ENCODE peak calls at places on chromosome 7, in five cellular contexts. Y is CD8-positive, alpha-beta memory T cell; X is A549; V is ovary; M is mucosa of descending colon. H is an unnamed sample.

GRCh38 chr7:8260871-8261707 is 878 bp downstream of the ICA1 start:
- DNase-seq in Y (no peak), X (peak; percentile 27), V (no peak), M (peak; percentile 75), H (peak; percentile 53)

GRCh38 chr7:10974717-10975032 is 1.0 kb downstream of the PHF14 start:
- DNase-seq in Y (no peak), X (peak; percentile 6), V (no peak), M (no peak), H (no peak)

GRCh38 chr7:116805100-116805544 is 57.3 kb upstream of the CAPZA2 start:
- DNase-seq in Y (no peak), X (no peak), V (no peak), M (no peak), H (no peak)

GRCh38 chr7:84041649-84042048 is 152.9 kb downstream of the SEMA3A start:
- DNase-seq in Y (no peak), X (no peak), V (no peak), M (no peak), H (no peak)

GRCh38 chr7:142445019-142445686 is 187.3 kb upstream of the PRSS58 start:
- DNase-seq in Y (no peak), X (no peak), V (no peak), M (no peak), H (no peak)

GRCh38 chr7:74023037-74023436 is 4.9 kb upstream of the ELN start:
- DNase-seq in Y (no peak), X (peak; percentile 76), V (peak; percentile 75), M (no peak), H (peak; percentile 42)

GRCh38 chr7:106284516-106285050 is at the start of gene NAMPT:
- DNase-seq in Y (no peak), X (no peak), V (peak; percentile 55), M (peak; percentile 82), H (peak; percentile 73)

GRCh38 chr7:118863961-118864360 is 639.5 kb downstream of the ANKRD7 start:
- DNase-seq in Y (no peak), X (no peak), V (no peak), M (no peak), H (no peak)

GRCh38 chr7:98879989-98880337 is 1.6 kb downstream of the TRRAP start:
- DNase-seq in Y (no peak), X (no peak), V (no peak), M (no peak), H (no peak)

GRCh38 chr7:23184291-23184690 is 2.4 kb downstream of the NUP42 start:
- DNase-seq in Y (no peak), X (no peak), V (no peak), M (no peak), H (no peak)
- H3K4me3 ChIP-seq in Y (no peak overlapping the region), X (no peak overlapping the region), V (no peak overlapping the region), M (no peak overlapping the region), H (no peak overlapping the region)

GRCh38 chr7:6256709-6257535 is 15.5 kb downstream of the CYTH3 start:
- DNase-seq in Y (no peak), X (no peak), V (no peak), M (no peak), H (peak; percentile 31)
- H3K4me3 ChIP-seq in Y (no peak overlapping the region), X (no peak overlapping the region), V (no peak overlapping the region), M (no peak overlapping the region), H (no peak overlapping the region)

DNA sequence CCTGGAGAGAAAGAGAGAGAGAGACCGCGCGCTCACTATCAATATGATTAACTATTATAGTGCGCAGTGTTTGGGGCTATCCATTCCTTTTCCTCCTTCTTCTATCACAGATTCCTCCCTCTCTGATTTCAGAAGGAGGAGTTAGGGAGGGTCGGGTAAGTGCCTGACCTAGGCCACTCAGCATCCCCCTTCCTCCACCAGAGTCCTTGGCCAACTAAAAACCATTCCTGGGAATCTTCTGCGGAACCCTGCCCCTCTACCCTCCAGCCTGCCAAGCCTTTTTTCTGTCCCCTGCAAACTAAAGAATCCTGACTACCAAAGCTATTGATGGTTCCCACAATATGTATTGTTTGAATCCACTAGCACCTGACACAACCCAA is 256.2 kb upstream of the NFE2L3 start:
- DNase-seq in Y (no peak), X (no peak), V (no peak), M (no peak), H (no peak)
- H3K4me3 ChIP-seq in Y (no peak overlapping the region), X (peak overlapping the region; percentile 22), V (peak overlapping the region; percentile 3), M (no peak overlapping the region), H (no peak overlapping the region)

GRCh38 chr7:30260246-30260768 is 24.1 kb upstream of the ZNRF2 start:
- DNase-seq in Y (no peak), X (no peak), V (no peak), M (no peak), H (no peak)
- H3K4me3 ChIP-seq in Y (no peak overlapping the region), X (no peak overlapping the region), V (no peak overlapping the region), M (no peak overlapping the region), H (no peak overlapping the region)

DNA sequence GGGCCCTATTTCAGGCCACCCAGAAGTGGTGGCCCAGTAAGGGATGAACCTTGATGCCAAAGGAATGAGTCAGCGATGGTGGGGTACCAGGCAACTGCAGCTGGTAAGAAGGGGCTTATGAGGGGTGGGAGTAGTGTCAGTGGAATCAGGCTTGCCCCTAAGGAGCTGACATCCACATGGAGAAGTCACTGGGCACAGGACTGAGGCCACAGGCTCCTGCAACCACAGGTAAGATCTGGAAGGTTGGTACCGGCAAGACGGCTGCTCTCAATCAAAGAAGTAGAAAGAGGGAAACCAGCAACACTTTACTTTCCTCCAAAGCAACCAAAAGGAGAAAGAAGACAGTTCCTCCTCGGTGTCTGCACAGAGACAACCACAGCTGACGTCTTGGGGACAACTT is 2.5 kb downstream of the GCK start:
- DNase-seq in Y (no peak), X (no peak), V (no peak), M (no peak), H (no peak)
- H3K4me3 ChIP-seq in Y (no peak overlapping the region), X (no peak overlapping the region), V (no peak overlapping the region), M (no peak overlapping the region), H (no peak overlapping the region)

H was measured in Caco-2.